ENCODE peak calls at places on chromosomes 6 and 20, in four cellular contexts. One of them, this sample, is unnamed.

GRCh38 chr20:52150440-52151258 is 40.9 kb downstream of the ZFP64 start:
- DNase-seq in prostate gland: peak
- DNase-seq in K562: peak
- DNase-seq in HuH-7: peak
- DNase-seq in this sample: peak

GRCh38 chr20:31811796-31812728 is 7.1 kb upstream of the MYLK2 start:
- DNase-seq in prostate gland: no peak
- DNase-seq in K562: peak
- DNase-seq in HuH-7: no peak
- DNase-seq in this sample: no peak

GRCh38 chr6:137303436-137303835 is 84.3 kb upstream of the IFNGR1 start:
- DNase-seq in prostate gland: no peak
- DNase-seq in K562: no peak
- DNase-seq in HuH-7: no peak
- DNase-seq in this sample: no peak

GRCh38 chr6:78324213-78324612 is 543.1 kb upstream of the IRAK1BP1 start:
- DNase-seq in prostate gland: no peak
- DNase-seq in K562: no peak
- DNase-seq in HuH-7: no peak
- DNase-seq in this sample: no peak

GRCh38 chr6:103002282-103002681 is 1608.8 kb downstream of the GRIK2 start:
- DNase-seq in prostate gland: no peak
- DNase-seq in K562: no peak
- DNase-seq in HuH-7: no peak
- DNase-seq in this sample: no peak

GRCh38 chr20:57395111-57395959 is 4.1 kb downstream of the RBM38 start:
- DNase-seq in prostate gland: peak
- DNase-seq in K562: no peak
- DNase-seq in HuH-7: no peak
- DNase-seq in this sample: no peak

GRCh38 chr6:163834226-163834970 is 419.9 kb downstream of the QKI start:
- DNase-seq in prostate gland: no peak
- DNase-seq in K562: no peak
- DNase-seq in HuH-7: no peak
- DNase-seq in this sample: no peak

GRCh38 chr6:166905013-166905412 is 51.3 kb downstream of the RNASET2 start:
- DNase-seq in prostate gland: no peak
- DNase-seq in K562: no peak
- DNase-seq in HuH-7: no peak
- DNase-seq in this sample: no peak

GRCh38 chr20:1953616-1954015 is 40.2 kb downstream of the PDYN start:
- DNase-seq in prostate gland: no peak
- DNase-seq in K562: no peak
- DNase-seq in HuH-7: no peak
- DNase-seq in this sample: no peak